ENCODE peak calls at places on chromosomes 5 and 9, in ten cellular contexts. One of them, this sample, is unnamed.

GRCh38 chr9:134726026-134726721 is 84.6 kb downstream of the COL5A1 start:
- DNase-seq in left ventricle myocardium inferior: no peak
- DNase-seq in lower lobe of right lung: no peak
- DNase-seq in suprapubic skin: no peak
- DNase-seq in tibial nerve: no peak
- DNase-seq in Panc1: no peak
- DNase-seq in brain microvascular endothelial cell: no peak
- DNase-seq in tibial artery: no peak
- DNase-seq in heart left ventricle: no peak
- DNase-seq in body of pancreas: no peak
- DNase-seq in this sample: no peak

GRCh38 chr5:139285651-139286392 is 7.7 kb upstream of the MATR3 start:
- DNase-seq in left ventricle myocardium inferior: no peak
- DNase-seq in lower lobe of right lung: no peak
- DNase-seq in suprapubic skin: no peak
- DNase-seq in tibial nerve: no peak
- DNase-seq in Panc1: no peak
- DNase-seq in brain microvascular endothelial cell: no peak
- DNase-seq in tibial artery: no peak
- DNase-seq in heart left ventricle: no peak
- DNase-seq in body of pancreas: no peak
- DNase-seq in this sample: no peak

GRCh38 chr5:112316006-112316405 is 103.1 kb downstream of the EPB41L4A start:
- DNase-seq in left ventricle myocardium inferior: no peak
- DNase-seq in lower lobe of right lung: no peak
- DNase-seq in suprapubic skin: no peak
- DNase-seq in tibial nerve: no peak
- DNase-seq in Panc1: no peak
- DNase-seq in brain microvascular endothelial cell: no peak
- DNase-seq in tibial artery: no peak
- DNase-seq in heart left ventricle: no peak
- DNase-seq in body of pancreas: no peak
- DNase-seq in this sample: no peak

GRCh38 chr9:33225319-33226152 is 14.4 kb upstream of the SPINK4 start:
- DNase-seq in left ventricle myocardium inferior: no peak
- DNase-seq in lower lobe of right lung: no peak
- DNase-seq in suprapubic skin: no peak
- DNase-seq in tibial nerve: peak
- DNase-seq in Panc1: peak
- DNase-seq in brain microvascular endothelial cell: peak
- DNase-seq in tibial artery: peak
- DNase-seq in heart left ventricle: no peak
- DNase-seq in body of pancreas: peak
- DNase-seq in this sample: no peak

GRCh38 chr5:154193636-154194035 is 3.1 kb downstream of the GALNT10 start:
- DNase-seq in left ventricle myocardium inferior: no peak
- DNase-seq in lower lobe of right lung: no peak
- DNase-seq in suprapubic skin: no peak
- DNase-seq in tibial nerve: no peak
- DNase-seq in Panc1: no peak
- DNase-seq in brain microvascular endothelial cell: no peak
- DNase-seq in tibial artery: no peak
- DNase-seq in heart left ventricle: no peak
- DNase-seq in body of pancreas: no peak
- DNase-seq in this sample: no peak

GRCh38 chr9:38680827-38681226 is 39.1 kb downstream of the FAM240B start:
- DNase-seq in left ventricle myocardium inferior: no peak
- DNase-seq in lower lobe of right lung: no peak
- DNase-seq in suprapubic skin: no peak
- DNase-seq in tibial nerve: no peak
- DNase-seq in Panc1: no peak
- DNase-seq in brain microvascular endothelial cell: no peak
- DNase-seq in tibial artery: no peak
- DNase-seq in heart left ventricle: no peak
- DNase-seq in body of pancreas: no peak
- DNase-seq in this sample: no peak

GRCh38 chr9:96342553-96343245 is 40.7 kb upstream of the HSD17B3 start:
- DNase-seq in left ventricle myocardium inferior: no peak
- DNase-seq in lower lobe of right lung: no peak
- DNase-seq in suprapubic skin: no peak
- DNase-seq in tibial nerve: no peak
- DNase-seq in Panc1: no peak
- DNase-seq in brain microvascular endothelial cell: no peak
- DNase-seq in tibial artery: no peak
- DNase-seq in heart left ventricle: no peak
- DNase-seq in body of pancreas: no peak
- DNase-seq in this sample: no peak

GRCh38 chr9:2469681-2470141 is 151.9 kb upstream of the VLDLR start:
- DNase-seq in left ventricle myocardium inferior: peak
- DNase-seq in lower lobe of right lung: peak
- DNase-seq in suprapubic skin: no peak
- DNase-seq in tibial nerve: peak
- DNase-seq in Panc1: no peak
- DNase-seq in brain microvascular endothelial cell: no peak
- DNase-seq in tibial artery: no peak
- DNase-seq in heart left ventricle: peak
- DNase-seq in body of pancreas: no peak
- DNase-seq in this sample: no peak

GRCh38 chr9:69254223-69254622 is 70.8 kb upstream of the ENTREP1 start:
- DNase-seq in left ventricle myocardium inferior: no peak
- DNase-seq in lower lobe of right lung: no peak
- DNase-seq in suprapubic skin: no peak
- DNase-seq in tibial nerve: no peak
- DNase-seq in Panc1: no peak
- DNase-seq in brain microvascular endothelial cell: no peak
- DNase-seq in tibial artery: no peak
- DNase-seq in heart left ventricle: no peak
- DNase-seq in body of pancreas: no peak
- DNase-seq in this sample: no peak

GRCh38 chr5:76742586-76742985 is 26.7 kb downstream of the F2R start:
- DNase-seq in left ventricle myocardium inferior: no peak
- DNase-seq in lower lobe of right lung: no peak
- DNase-seq in suprapubic skin: no peak
- DNase-seq in tibial nerve: no peak
- DNase-seq in Panc1: no peak
- DNase-seq in brain microvascular endothelial cell: peak
- DNase-seq in tibial artery: no peak
- DNase-seq in heart left ventricle: no peak
- DNase-seq in body of pancreas: no peak
- DNase-seq in this sample: no peak

GRCh38 chr5:59134770-59135169 is 551.9 kb downstream of the RAB3C start:
- DNase-seq in left ventricle myocardium inferior: no peak
- DNase-seq in lower lobe of right lung: no peak
- DNase-seq in suprapubic skin: no peak
- DNase-seq in tibial nerve: no peak
- DNase-seq in Panc1: no peak
- DNase-seq in brain microvascular endothelial cell: no peak
- DNase-seq in tibial artery: no peak
- DNase-seq in heart left ventricle: no peak
- DNase-seq in body of pancreas: no peak
- DNase-seq in this sample: no peak

GRCh38 chr9:82346040-82346439 is 357.5 kb downstream of the SPATA31D1 start:
- DNase-seq in left ventricle myocardium inferior: no peak
- DNase-seq in lower lobe of right lung: no peak
- DNase-seq in suprapubic skin: no peak
- DNase-seq in tibial nerve: no peak
- DNase-seq in Panc1: no peak
- DNase-seq in brain microvascular endothelial cell: no peak
- DNase-seq in tibial artery: no peak
- DNase-seq in heart left ventricle: no peak
- DNase-seq in body of pancreas: no peak
- DNase-seq in this sample: no peak

GRCh38 chr5:36200513-36200912 is 41.2 kb downstream of the NADK2 start:
- DNase-seq in left ventricle myocardium inferior: no peak
- DNase-seq in lower lobe of right lung: no peak
- DNase-seq in suprapubic skin: no peak
- DNase-seq in tibial nerve: no peak
- DNase-seq in Panc1: no peak
- DNase-seq in brain microvascular endothelial cell: peak
- DNase-seq in tibial artery: no peak
- DNase-seq in heart left ventricle: no peak
- DNase-seq in body of pancreas: no peak
- DNase-seq in this sample: no peak

GRCh38 chr5:16886793-16887345 is 49.2 kb downstream of the MYO10 start:
- DNase-seq in left ventricle myocardium inferior: no peak
- DNase-seq in lower lobe of right lung: no peak
- DNase-seq in suprapubic skin: no peak
- DNase-seq in tibial nerve: no peak
- DNase-seq in Panc1: no peak
- DNase-seq in brain microvascular endothelial cell: no peak
- DNase-seq in tibial artery: no peak
- DNase-seq in heart left ventricle: no peak
- DNase-seq in body of pancreas: no peak
- DNase-seq in this sample: no peak

DNA sequence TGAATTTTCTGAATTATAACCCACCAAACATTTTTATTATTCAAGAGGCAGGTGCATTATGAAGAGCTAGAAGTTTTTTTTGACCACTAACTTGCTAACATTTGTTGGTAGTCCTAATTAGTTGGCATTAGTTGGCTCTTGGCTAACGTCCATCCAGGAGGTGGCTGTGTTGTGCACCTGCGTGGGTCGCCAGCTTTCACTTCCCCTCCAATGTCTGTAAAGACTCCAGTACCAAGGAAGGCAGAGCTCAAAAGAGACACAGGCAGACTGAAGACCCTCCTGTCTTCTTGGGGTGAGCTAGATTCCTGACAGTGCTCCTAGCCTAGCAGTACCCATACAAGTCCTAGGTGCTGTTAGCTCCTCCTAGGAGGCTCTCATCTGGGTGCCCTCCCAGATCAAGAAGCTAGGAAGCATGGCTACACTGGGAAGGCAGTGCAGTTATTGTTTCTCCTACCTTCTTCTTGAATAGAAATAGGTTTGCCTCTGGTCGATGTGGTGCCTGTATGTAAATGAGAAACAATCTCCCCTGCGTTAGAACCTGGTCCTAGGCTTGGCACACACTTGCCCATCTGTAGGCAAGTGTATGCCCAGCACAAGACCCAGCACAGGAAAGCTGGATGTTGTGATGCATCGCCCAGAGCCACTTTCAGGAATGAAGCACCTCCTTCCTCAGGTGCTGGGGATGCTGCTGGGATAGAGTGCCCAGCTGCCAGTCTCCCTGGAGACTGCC is 190.9 kb downstream of the ICE1 start:
- DNase-seq in left ventricle myocardium inferior: no peak
- DNase-seq in lower lobe of right lung: no peak
- DNase-seq in suprapubic skin: no peak
- DNase-seq in tibial nerve: no peak
- DNase-seq in Panc1: no peak
- DNase-seq in brain microvascular endothelial cell: no peak
- DNase-seq in tibial artery: no peak
- DNase-seq in heart left ventricle: no peak
- DNase-seq in body of pancreas: no peak
- DNase-seq in this sample: no peak
- H3K27ac ChIP-seq in left ventricle myocardium inferior: no peak
- H3K27ac ChIP-seq in lower lobe of right lung: no peak
- H3K27ac ChIP-seq in suprapubic skin: no peak
- H3K27ac ChIP-seq in tibial nerve: no peak
- H3K27ac ChIP-seq in Panc1: no peak
- H3K27ac ChIP-seq in brain microvascular endothelial cell: no peak
- H3K27ac ChIP-seq in tibial artery: no peak
- H3K27ac ChIP-seq in heart left ventricle: no peak
- H3K27ac ChIP-seq in body of pancreas: no peak
- H3K27ac ChIP-seq in this sample: no peak

GRCh38 chr5:103385722-103386121 is 127.2 kb downstream of the MACIR start:
- DNase-seq in left ventricle myocardium inferior: no peak
- DNase-seq in lower lobe of right lung: no peak
- DNase-seq in suprapubic skin: no peak
- DNase-seq in tibial nerve: no peak
- DNase-seq in Panc1: no peak
- DNase-seq in brain microvascular endothelial cell: no peak
- DNase-seq in tibial artery: no peak
- DNase-seq in heart left ventricle: no peak
- DNase-seq in body of pancreas: no peak
- DNase-seq in this sample: no peak
- TF ChIP-seq CTCF in left ventricle myocardium inferior: no peak
- TF ChIP-seq CTCF in lower lobe of right lung: no peak
- TF ChIP-seq CTCF in suprapubic skin: no peak
- TF ChIP-seq CTCF in tibial nerve: no peak
- TF ChIP-seq CTCF in Panc1: peak
- TF ChIP-seq CTCF in brain microvascular endothelial cell: peak
- TF ChIP-seq CTCF in tibial artery: no peak
- TF ChIP-seq CTCF in heart left ventricle: no peak
- TF ChIP-seq CTCF in body of pancreas: no peak
- TF ChIP-seq CTCF in this sample: no peak

GRCh38 chr9:137407590-137408300 is 15.2 kb downstream of the EXD3 start:
- DNase-seq in left ventricle myocardium inferior: peak
- DNase-seq in lower lobe of right lung: no peak
- DNase-seq in suprapubic skin: no peak
- DNase-seq in tibial nerve: peak
- DNase-seq in Panc1: no peak
- DNase-seq in brain microvascular endothelial cell: no peak
- DNase-seq in tibial artery: no peak
- DNase-seq in heart left ventricle: peak
- DNase-seq in body of pancreas: no peak
- DNase-seq in this sample: peak
- H3K4me3 ChIP-seq in left ventricle myocardium inferior: peak
- H3K4me3 ChIP-seq in lower lobe of right lung: peak
- H3K4me3 ChIP-seq in suprapubic skin: peak
- H3K4me3 ChIP-seq in tibial nerve: peak
- H3K4me3 ChIP-seq in Panc1: peak
- H3K4me3 ChIP-seq in brain microvascular endothelial cell: no peak
- H3K4me3 ChIP-seq in tibial artery: peak
- H3K4me3 ChIP-seq in heart left ventricle: peak
- H3K4me3 ChIP-seq in body of pancreas: no peak
- H3K4me3 ChIP-seq in this sample: peak

DNA sequence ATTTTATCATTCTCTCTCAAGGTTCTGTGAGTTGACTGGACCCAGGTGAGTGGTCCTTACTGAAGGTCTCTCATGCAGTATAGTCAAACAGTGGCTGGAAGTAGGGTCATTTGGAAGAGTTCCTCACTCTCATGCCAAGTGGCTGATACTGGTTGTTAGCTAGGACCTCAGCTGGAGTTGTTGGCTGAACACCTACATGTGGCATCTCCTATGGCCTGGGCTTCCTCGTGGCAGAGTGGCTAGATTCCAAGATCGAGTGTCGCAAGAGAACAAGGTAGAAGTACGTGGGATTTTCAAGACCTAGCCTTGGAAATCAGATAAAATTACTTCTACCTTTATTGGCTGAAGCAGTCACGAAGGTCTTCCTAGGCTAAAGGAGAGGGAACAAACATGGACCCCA is 7.6 kb downstream of the SLC31A2 start:
- DNase-seq in left ventricle myocardium inferior: no peak
- DNase-seq in lower lobe of right lung: no peak
- DNase-seq in suprapubic skin: no peak
- DNase-seq in tibial nerve: no peak
- DNase-seq in Panc1: no peak
- DNase-seq in brain microvascular endothelial cell: no peak
- DNase-seq in tibial artery: no peak
- DNase-seq in heart left ventricle: no peak
- DNase-seq in body of pancreas: no peak
- DNase-seq in this sample: no peak
- H3K27ac ChIP-seq in left ventricle myocardium inferior: no peak
- H3K27ac ChIP-seq in lower lobe of right lung: no peak
- H3K27ac ChIP-seq in suprapubic skin: no peak
- H3K27ac ChIP-seq in tibial nerve: no peak
- H3K27ac ChIP-seq in Panc1: no peak
- H3K27ac ChIP-seq in brain microvascular endothelial cell: no peak
- H3K27ac ChIP-seq in tibial artery: no peak
- H3K27ac ChIP-seq in heart left ventricle: no peak
- H3K27ac ChIP-seq in body of pancreas: no peak
- H3K27ac ChIP-seq in this sample: no peak